ENCODE peak calls at places on chromosome 19, in seven cellular contexts. One of them, this sample, is unnamed.

GRCh38 chr19:42658148-42658547 is 63.4 kb upstream of the CEACAM8 start:
- DNase-seq in smooth muscle cell of the brain vasculature: no peak
- DNase-seq in RPMI7951: no peak
- DNase-seq in HTR-8/SVneo: no peak
- DNase-seq in stimulated activated CD8-positive, alpha-beta memory T cell treated with anti-CD3 and anti-CD28 coated beads, Interleukin-15, amount 100 ng/mL, for 48 hours: no peak
- DNase-seq in HAP-1: no peak
- DNase-seq in mammary epithelial cell: no peak
- DNase-seq in this sample: no peak

GRCh38 chr19:35908977-35909683 is 1.0 kb upstream of the TYROBP start:
- DNase-seq in HAP-1: no peak
- DNase-seq in stimulated activated CD8-positive, alpha-beta memory T cell treated with anti-CD3 and anti-CD28 coated beads, Interleukin-15, amount 100 ng/mL, for 48 hours: no peak
- DNase-seq in mammary epithelial cell: no peak
- DNase-seq in HTR-8/SVneo: no peak
- DNase-seq in RPMI7951: no peak
- DNase-seq in smooth muscle cell of the brain vasculature: no peak
- DNase-seq in this sample: no peak

GRCh38 chr19:47698631-47699359 is 14.4 kb upstream of the EHD2 start:
- DNase-seq in stimulated activated CD8-positive, alpha-beta memory T cell treated with anti-CD3 and anti-CD28 coated beads, Interleukin-15, amount 100 ng/mL, for 48 hours: no peak
- DNase-seq in HAP-1: no peak
- DNase-seq in RPMI7951: no peak
- DNase-seq in smooth muscle cell of the brain vasculature: no peak
- DNase-seq in HTR-8/SVneo: no peak
- DNase-seq in mammary epithelial cell: no peak
- DNase-seq in this sample: no peak

GRCh38 chr19:12840091-12841079 is 2.1 kb downstream of the MAST1 start:
- DNase-seq in stimulated activated CD8-positive, alpha-beta memory T cell treated with anti-CD3 and anti-CD28 coated beads, Interleukin-15, amount 100 ng/mL, for 48 hours: no peak
- DNase-seq in HAP-1: peak; percentile 34
- DNase-seq in RPMI7951: peak; percentile 61
- DNase-seq in mammary epithelial cell: peak; percentile 84
- DNase-seq in HTR-8/SVneo: no peak
- DNase-seq in smooth muscle cell of the brain vasculature: no peak
- DNase-seq in this sample: no peak

GRCh38 chr19:1634242-1634937 is 18.0 kb downstream of the TCF3 start:
- DNase-seq in RPMI7951: no peak
- DNase-seq in HTR-8/SVneo: no peak
- DNase-seq in smooth muscle cell of the brain vasculature: no peak
- DNase-seq in mammary epithelial cell: no peak
- DNase-seq in stimulated activated CD8-positive, alpha-beta memory T cell treated with anti-CD3 and anti-CD28 coated beads, Interleukin-15, amount 100 ng/mL, for 48 hours: no peak
- DNase-seq in HAP-1: no peak
- DNase-seq in this sample: no peak

GRCh38 chr19:11597202-11598102 is at the start of gene ZNF627:
- DNase-seq in RPMI7951: peak; percentile 99
- DNase-seq in mammary epithelial cell: peak; percentile 97
- DNase-seq in HTR-8/SVneo: peak; percentile 99
- DNase-seq in smooth muscle cell of the brain vasculature: peak; percentile 95
- DNase-seq in stimulated activated CD8-positive, alpha-beta memory T cell treated with anti-CD3 and anti-CD28 coated beads, Interleukin-15, amount 100 ng/mL, for 48 hours: peak; percentile 96
- DNase-seq in HAP-1: peak; percentile 94
- DNase-seq in this sample: peak; percentile 94

GRCh38 chr19:46471116-46471733 is at the start of gene PNMA8A:
- DNase-seq in stimulated activated CD8-positive, alpha-beta memory T cell treated with anti-CD3 and anti-CD28 coated beads, Interleukin-15, amount 100 ng/mL, for 48 hours: no peak
- DNase-seq in HAP-1: peak; percentile 76
- DNase-seq in RPMI7951: no peak
- DNase-seq in smooth muscle cell of the brain vasculature: no peak
- DNase-seq in HTR-8/SVneo: no peak
- DNase-seq in mammary epithelial cell: no peak
- DNase-seq in this sample: no peak

GRCh38 chr19:56272448-56272847 is at the start of gene EDDM13:
- DNase-seq in HAP-1: no peak
- DNase-seq in RPMI7951: no peak
- DNase-seq in HTR-8/SVneo: no peak
- DNase-seq in smooth muscle cell of the brain vasculature: no peak
- DNase-seq in stimulated activated CD8-positive, alpha-beta memory T cell treated with anti-CD3 and anti-CD28 coated beads, Interleukin-15, amount 100 ng/mL, for 48 hours: no peak
- DNase-seq in mammary epithelial cell: peak; percentile 6
- DNase-seq in this sample: no peak

GRCh38 chr19:12763100-12763499 is 11.5 kb downstream of the BEST2 start:
- DNase-seq in HAP-1: no peak
- DNase-seq in HTR-8/SVneo: no peak
- DNase-seq in smooth muscle cell of the brain vasculature: no peak
- DNase-seq in mammary epithelial cell: no peak
- DNase-seq in stimulated activated CD8-positive, alpha-beta memory T cell treated with anti-CD3 and anti-CD28 coated beads, Interleukin-15, amount 100 ng/mL, for 48 hours: no peak
- DNase-seq in RPMI7951: no peak
- DNase-seq in this sample: no peak

GRCh38 chr19:41431426-41432386 is 4.5 kb upstream of the B3GNT8 start:
- DNase-seq in HAP-1: no peak
- DNase-seq in HTR-8/SVneo: no peak
- DNase-seq in RPMI7951: peak; percentile 62
- DNase-seq in mammary epithelial cell: peak; percentile 25
- DNase-seq in smooth muscle cell of the brain vasculature: no peak
- DNase-seq in stimulated activated CD8-positive, alpha-beta memory T cell treated with anti-CD3 and anti-CD28 coated beads, Interleukin-15, amount 100 ng/mL, for 48 hours: no peak
- DNase-seq in this sample: no peak

GRCh38 chr19:53102701-53103140 is 501 bp downstream of the ZNF160 start:
- DNase-seq in RPMI7951: peak; percentile 55
- DNase-seq in stimulated activated CD8-positive, alpha-beta memory T cell treated with anti-CD3 and anti-CD28 coated beads, Interleukin-15, amount 100 ng/mL, for 48 hours: peak; percentile 5
- DNase-seq in HAP-1: no peak
- DNase-seq in mammary epithelial cell: peak; percentile 50
- DNase-seq in HTR-8/SVneo: no peak
- DNase-seq in smooth muscle cell of the brain vasculature: no peak
- DNase-seq in this sample: no peak

This sample was measured in RCC 7860.